ENCODE peak calls at places on chromosome 6, in ten cellular contexts. N is ascending aorta, V is iPS DF 19.7, M is NCI-H345, J is aorta, Y is left ventricle myocardium superior, F is B cell, P is Caki2, U is GOT3, L is AG08396. X is an unnamed sample.
A peak's percentile ranks its signal among the peaks of the same experiment; 100 is the strongest.

GRCh38 chr6:168122521-168122920 is 43.5 kb upstream of the FRMD1 start:
- DNase-seq in N (no peak), V (no peak), M (no peak), J (peak; percentile 40), Y (no peak), F (no peak), P (no peak), U (no peak), L (no peak), X (no peak)

GRCh38 chr6:109265530-109265929 is 116.7 kb downstream of the CD164 start:
- DNase-seq in N (no peak), V (no peak), M (no peak), J (no peak), Y (no peak), F (no peak), P (no peak), U (no peak), L (no peak), X (no peak)

GRCh38 chr6:36729169-36729549 is 31.5 kb downstream of the RAB44 start:
- DNase-seq in N (no peak), V (no peak), M (no peak), J (no peak), Y (no peak), F (no peak), P (no peak), U (no peak), L (no peak), X (no peak)

GRCh38 chr6:105363100-105363754 is 39.7 kb downstream of the PREP start:
- DNase-seq in N (no peak), V (no peak), M (no peak), J (no peak), Y (no peak), F (no peak), P (peak; percentile 23), U (no peak), L (no peak), X (peak; percentile 30)

GRCh38 chr6:35078896-35079295 is 62.2 kb downstream of the TCP11 start:
- DNase-seq in N (no peak), V (no peak), M (no peak), J (no peak), Y (no peak), F (no peak), P (no peak), U (no peak), L (no peak), X (no peak)

GRCh38 chr6:166078294-166078693 is 89.4 kb downstream of the TBXT start:
- DNase-seq in N (no peak), V (no peak), M (no peak), J (no peak), Y (no peak), F (no peak), P (no peak), U (peak; percentile 18), L (peak; percentile 69), X (no peak)

GRCh38 chr6:144202879-144203468 is 52.7 kb downstream of the STX11 start:
- DNase-seq in N (no peak), V (no peak), M (no peak), J (no peak), Y (no peak), F (no peak), P (no peak), U (no peak), L (no peak), X (no peak)

GRCh38 chr6:36856277-36856676 is 17.0 kb upstream of the CPNE5 start:
- DNase-seq in N (no peak), V (no peak), M (no peak), J (no peak), Y (peak; percentile 70), F (no peak), P (no peak), U (no peak), L (no peak), X (no peak)

GRCh38 chr6:41941280-41942044 is at the start of gene CCND3:
- DNase-seq in N (peak; percentile 57), V (no peak), M (peak; percentile 90), J (peak; percentile 98), Y (peak; percentile 97), F (peak; percentile 89), P (peak; percentile 99), U (peak; percentile 67), L (peak; percentile 93), X (peak; percentile 87)

GRCh38 chr6:2133718-2134310 is 111.6 kb downstream of the GMDS start:
- DNase-seq in N (no peak), V (no peak), M (no peak), J (no peak), Y (no peak), F (no peak), P (no peak), U (no peak), L (no peak), X (no peak)

GRCh38 chr6:38460216-38460615 is 179.5 kb downstream of the BTBD9 start:
- DNase-seq in N (no peak), V (no peak), M (no peak), J (no peak), Y (no peak), F (no peak), P (no peak), U (no peak), L (peak; percentile 22), X (no peak)

GRCh38 chr6:124770131-124770530 is 192.1 kb upstream of the RNF217 start:
- DNase-seq in N (no peak), V (no peak), M (peak; percentile 26), J (no peak), Y (no peak), F (no peak), P (no peak), U (no peak), L (no peak), X (no peak)

GRCh38 chr6:109486068-109486467 is 3.0 kb upstream of the ZBTB24 start:
- DNase-seq in N (no peak), V (no peak), M (no peak), J (no peak), Y (no peak), F (no peak), P (no peak), U (no peak), L (no peak), X (no peak)

GRCh38 chr6:57305112-57305511 is 12.3 kb upstream of the PRIM2 start:
- DNase-seq in N (no peak), V (no peak), M (no peak), J (no peak), Y (no peak), F (no peak), P (no peak), U (no peak), L (no peak), X (no peak)

GRCh38 chr6:53048431-53049195 is 16.6 kb upstream of the FBXO9 start:
- DNase-seq in N (no peak), V (no peak), M (no peak), J (no peak), Y (no peak), F (no peak), P (no peak), U (no peak), L (no peak), X (no peak)

GRCh38 chr6:75098709-75099108 is 107.1 kb downstream of the COL12A1 start:
- DNase-seq in N (peak; percentile 10), V (no peak), M (no peak), J (no peak), Y (peak; percentile 48), F (no peak), P (peak; percentile 88), U (peak; percentile 30), L (peak; percentile 79), X (no peak)

GRCh38 chr6:112018619-112019416 is 35.1 kb upstream of the CCN6 start:
- DNase-seq in N (no peak), V (no peak), M (no peak), J (no peak), Y (peak; percentile 67), F (no peak), P (no peak), U (no peak), L (peak; percentile 15), X (no peak)

GRCh38 chr6:36367743-36368142 is 19.7 kb downstream of the ETV7 start:
- DNase-seq in N (no peak), V (no peak), M (no peak), J (peak; percentile 13), Y (no peak), F (no peak), P (no peak), U (no peak), L (no peak), X (no peak)

GRCh38 chr6:31355540-31355988 is 1.4 kb downstream of the HLA-B start:
- DNase-seq in N (no peak), V (no peak), M (no peak), J (no peak), Y (no peak), F (peak; percentile 31), P (no peak), U (no peak), L (no peak), X (no peak)

GRCh38 chr6:108176281-108177089 is 10.7 kb downstream of the NR2E1 start:
- DNase-seq in N (no peak), V (no peak), M (no peak), J (no peak), Y (no peak), F (no peak), P (no peak), U (no peak), L (no peak), X (no peak)

GRCh38 chr6:30357678-30358339 is 12.9 kb downstream of the RPP21 start:
- DNase-seq in N (no peak), V (peak; percentile 69), M (peak; percentile 55), J (peak; percentile 77), Y (no peak), F (peak; percentile 74), P (peak; percentile 23), U (no peak), L (peak; percentile 76), X (peak; percentile 1)

GRCh38 chr6:152351110-152351509 is 286.1 kb downstream of the SYNE1 start:
- DNase-seq in N (no peak), V (no peak), M (no peak), J (no peak), Y (no peak), F (no peak), P (no peak), U (no peak), L (no peak), X (no peak)

GRCh38 chr6:134216304-134217029 is 101.4 kb downstream of the SGK1 start:
- DNase-seq in N (no peak), V (no peak), M (no peak), J (no peak), Y (no peak), F (peak; percentile 54), P (no peak), U (no peak), L (no peak), X (no peak)

GRCh38 chr6:97014595-97014994 is 90.1 kb downstream of the KLHL32 start:
- DNase-seq in N (no peak), V (no peak), M (no peak), J (no peak), Y (no peak), F (no peak), P (no peak), U (no peak), L (no peak), X (no peak)

GRCh38 chr6:83417880-83418663 is 12.8 kb downstream of the ME1 start:
- DNase-seq in N (no peak), V (no peak), M (peak; percentile 15), J (no peak), Y (no peak), F (no peak), P (peak; percentile 15), U (no peak), L (peak; percentile 45), X (peak; percentile 17)

GRCh38 chr6:116397960-116398359 is 27.2 kb downstream of the DSE start:
- DNase-seq in N (no peak), V (no peak), M (no peak), J (no peak), Y (no peak), F (no peak), P (no peak), U (no peak), L (no peak), X (no peak)

GRCh38 chr6:142927274-142927586 is 17.7 kb downstream of the HIVEP2 start:
- DNase-seq in N (no peak), V (no peak), M (no peak), J (no peak), Y (no peak), F (no peak), P (no peak), U (no peak), L (no peak), X (no peak)